ENCODE peak calls at places on chromosomes 1 and 21, in five cellular contexts. U is stimulated activated CD4-positive, alpha-beta T cell treated with anti-CD3 and anti-CD28 coated beads, Interleukin-12 subunit alpha, Interleukin-12 subunit beta, amount 100 ng/mL, for 4 hours; L is activated T-cell treated with anti-CD3 and anti-CD28 coated beads for 4 hours; T is activated naive CD4-positive, alpha-beta T cell; M is stimulated activated CD8-positive, alpha-beta memory T cell treated with anti-CD3 and anti-CD28 coated beads, Interleukin-4, amount 100 ng/mL, for 1 hour. D is an unnamed sample.

GRCh38 chr1:218344814-218345672 is at the start of gene TGFB2:
- DNase-seq in U (no peak), L (no peak), T (no peak), M (no peak), D (no peak)

GRCh38 chr21:42191978-42192595 is 26.9 kb upstream of the ABCG1 start:
- DNase-seq in U (no peak), L (no peak), T (no peak), M (no peak), D (no peak)

GRCh38 chr1:78005755-78006154 is 1.0 kb downstream of the DNAJB4 start:
- DNase-seq in U (no peak), L (no peak), T (no peak), M (no peak), D (no peak)

GRCh38 chr1:227944931-227945890 is 2.5 kb downstream of the WNT9A start:
- DNase-seq in U (no peak), L (no peak), T (no peak), M (no peak), D (no peak)

GRCh38 chr1:42370876-42371549 is 9.6 kb upstream of the RIMKLA start:
- DNase-seq in U (no peak), L (no peak), T (no peak), M (no peak), D (no peak)

GRCh38 chr1:78279051-78279450 is 211.7 kb upstream of the PTGFR start:
- DNase-seq in U (no peak), L (no peak), T (no peak), M (no peak), D (no peak)

GRCh38 chr1:154104433-154105082 is 50.3 kb downstream of the NUP210L start:
- DNase-seq in U (no peak), L (no peak), T (no peak), M (no peak), D (no peak)

GRCh38 chr1:168643152-168643551 is 66.7 kb downstream of the XCL1 start:
- DNase-seq in U (no peak), L (no peak), T (no peak), M (no peak), D (no peak)

GRCh38 chr1:114088392-114089299 is 65.0 kb downstream of the SYT6 start:
- DNase-seq in U (no peak), L (no peak), T (no peak), M (no peak), D (no peak)

GRCh38 chr1:33142483-33143065 is 39.3 kb downstream of the TRIM62 start:
- DNase-seq in U (no peak), L (no peak), T (no peak), M (no peak), D (no peak)

GRCh38 chr1:2231667-2232254 is 3.6 kb downstream of the SKI start:
- DNase-seq in U (peak; percentile 66), L (no peak), T (no peak), M (peak; percentile 56), D (no peak)

GRCh38 chr1:225514671-225515081 is 86.8 kb upstream of the LBR start:
- DNase-seq in U (no peak), L (no peak), T (no peak), M (no peak), D (no peak)

GRCh38 chr1:117685936-117686806 is 80.3 kb downstream of the TENT5C start:
- DNase-seq in U (no peak), L (no peak), T (no peak), M (no peak), D (no peak)

GRCh38 chr1:167082511-167083027 is 7.6 kb downstream of the GPA33 start:
- DNase-seq in U (no peak), L (no peak), T (no peak), M (no peak), D (no peak)

GRCh38 chr21:25496825-25497482 is 110.3 kb downstream of the MRPL39 start:
- DNase-seq in U (no peak), L (no peak), T (no peak), M (no peak), D (no peak)

D was measured in GM12891.